ENCODE peak calls at places on chromosomes 16 and 17, in seven cellular contexts. D is stimulated activated CD8-positive, alpha-beta memory T cell treated with anti-CD3 and anti-CD28 coated beads, Interleukin-2, amount 100 ng/mL, for 1 hour; X is naive B cell; T is ACHN; E is anterior cingulate cortex; Q is CMK; O is posterior vena cava. F is an unnamed sample.
A peak's percentile ranks its signal among the peaks of the same experiment; 100 is the strongest.

GRCh38 chr16:88731699-88732098 is 25.4 kb downstream of the CTU2 start:
- DNase-seq in D (no peak), T (no peak), Q (no peak), O (no peak), X (no peak), E (no peak), F (no peak)

GRCh38 chr16:74984194-74984669 is 691 bp downstream of the WDR59 start:
- DNase-seq in T (peak; percentile 43), E (no peak), D (no peak), O (no peak), Q (no peak), X (no peak), F (no peak)

GRCh38 chr16:79328327-79329162 is 272.0 kb downstream of the MAF start:
- DNase-seq in T (no peak), D (no peak), Q (no peak), O (no peak), X (no peak), E (no peak), F (no peak)

GRCh38 chr17:50766222-50767023 is 895 bp downstream of the ANKRD40CL start:
- DNase-seq in O (peak; percentile 59), D (no peak), X (no peak), Q (no peak), E (no peak), T (no peak), F (no peak)

GRCh38 chr17:18224428-18225120 is 861 bp upstream of the LLGL1 start:
- DNase-seq in E (no peak), O (no peak), Q (no peak), D (no peak), T (no peak), X (no peak), F (no peak)

GRCh38 chr17:31919802-31920525 is 16.8 kb upstream of the SUZ12 start:
- DNase-seq in X (no peak), Q (no peak), E (no peak), O (no peak), T (no peak), D (no peak), F (no peak)

GRCh38 chr16:3122926-3123570 is 10.7 kb downstream of the ZNF205 start:
- DNase-seq in E (no peak), D (no peak), O (no peak), T (no peak), X (no peak), Q (no peak), F (no peak)

GRCh38 chr17:40065771-40066510 is 3.2 kb downstream of the THRA start:
- DNase-seq in X (no peak), E (no peak), O (peak; percentile 72), D (no peak), T (no peak), Q (no peak), F (no peak)

GRCh38 chr16:71201054-71201453 is 29.5 kb downstream of the HYDIN start:
- DNase-seq in Q (no peak), D (no peak), E (no peak), T (no peak), X (no peak), O (no peak), F (no peak)

GRCh38 chr17:8556074-8556473 is 74.5 kb downstream of the MYH10 start:
- DNase-seq in T (no peak), E (no peak), D (no peak), O (no peak), X (no peak), Q (no peak), F (no peak)

F was measured in epithelial cell of proximal tubule.